ENCODE peak calls at places on chromosome 21, in four cellular contexts. M is H1, N is HCT116, I is SK-N-SH. X is an unnamed sample.

GRCh38 chr21:38258803-38259485 is 2.2 kb downstream of the KCNJ15 start:
- DNase-seq in N (no peak), M (no peak), I (no peak), X (no peak)

GRCh38 chr21:38806942-38807284 is 1.2 kb downstream of the ETS2 start:
- DNase-seq in I (peak; percentile 49), M (no peak), N (no peak), X (no peak)

GRCh38 chr21:38219049-38219628 is 37.7 kb upstream of the KCNJ15 start:
- DNase-seq in I (peak; percentile 58), N (peak; percentile 21), M (peak; percentile 87), X (peak; percentile 88)

GRCh38 chr21:38531610-38532009 is 33.3 kb upstream of the ERG start:
- DNase-seq in M (no peak), I (peak; percentile 41), N (no peak), X (no peak)

GRCh38 chr21:38596264-38597042 is 98.2 kb upstream of the ERG start:
- DNase-seq in I (no peak), M (no peak), N (no peak), X (no peak)

GRCh38 chr21:15730484-15731242 is 881 bp downstream of the USP25 start:
- DNase-seq in I (no peak), N (no peak), M (no peak), X (peak; percentile 29)

GRCh38 chr21:27475363-27475955 is 508.6 kb upstream of the ADAMTS5 start:
- DNase-seq in N (no peak), I (no peak), M (no peak), X (no peak)

GRCh38 chr21:39952265-39952664 is 85.0 kb downstream of the PCP4 start:
- DNase-seq in N (no peak), I (no peak), M (no peak), X (no peak)

GRCh38 chr21:14482165-14482564 is 64.0 kb downstream of the SAMSN1 start:
- DNase-seq in N (no peak), I (no peak), M (no peak), X (no peak)

GRCh38 chr21:33308586-33309490 is 15.9 kb upstream of the IFNAR1 start:
- DNase-seq in N (no peak), M (peak; percentile 33), I (peak; percentile 47), X (no peak)

GRCh38 chr21:40788635-40789034 is 58.3 kb downstream of the DSCAM start:
- DNase-seq in M (no peak), N (no peak), I (no peak), X (no peak)

GRCh38 chr21:28627261-28627660 is 365.4 kb downstream of the LTN1 start:
- DNase-seq in N (no peak), I (no peak), M (no peak), X (no peak)

GRCh38 chr21:38995071-38995669 is 188.1 kb downstream of the PSMG1 start:
- DNase-seq in N (no peak), I (no peak), M (no peak), X (no peak)

GRCh38 chr21:28705616-28706015 is 287.1 kb downstream of the LTN1 start:
- DNase-seq in M (no peak), I (no peak), N (no peak), X (no peak)

DNA sequence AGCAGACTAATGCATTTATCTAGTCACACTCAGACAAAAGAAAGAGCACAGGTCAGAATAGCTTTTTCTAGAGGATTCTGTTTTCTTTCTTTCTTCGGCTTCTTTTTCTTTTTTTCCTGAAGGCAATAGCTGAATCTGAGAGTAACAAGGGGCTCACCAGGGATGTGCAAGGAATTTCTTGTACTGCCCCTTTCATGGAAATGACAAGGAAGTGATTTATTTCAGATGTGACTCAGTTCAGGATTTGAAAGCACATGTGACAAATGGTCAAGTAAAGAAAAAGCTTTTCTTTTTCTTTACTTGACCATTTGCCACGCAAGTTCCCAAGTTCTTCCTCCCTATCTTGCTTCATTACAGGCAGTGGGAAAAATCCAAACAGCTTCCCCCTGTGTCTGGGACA is 202.0 kb downstream of the GABPA start:
- DNase-seq in I (no peak), M (no peak), N (no peak), X (no peak)
- TF ChIP-seq YY1 in I (no peak), M (no peak), N (no peak), X (no peak)

GRCh38 chr21:45236481-45236880 is 51.2 kb downstream of the POFUT2 start:
- DNase-seq in I (no peak), M (no peak), N (no peak), X (no peak)
- TF ChIP-seq YY1 in I (no peak), M (no peak), N (no peak), X (no peak)

GRCh38 chr21:44425895-44426662 is 29.2 kb upstream of the LRRC3 start:
- DNase-seq in I (no peak), M (no peak), N (no peak), X (no peak)
- TF ChIP-seq YY1 in I (no peak), M (no peak), N (no peak), X (no peak)

GRCh38 chr21:41808094-41808493 is 41.2 kb upstream of the RIPK4 start:
- DNase-seq in I (no peak), M (no peak), N (no peak), X (no peak)
- TF ChIP-seq YY1 in I (no peak), M (no peak), N (no peak), X (no peak)

DNA sequence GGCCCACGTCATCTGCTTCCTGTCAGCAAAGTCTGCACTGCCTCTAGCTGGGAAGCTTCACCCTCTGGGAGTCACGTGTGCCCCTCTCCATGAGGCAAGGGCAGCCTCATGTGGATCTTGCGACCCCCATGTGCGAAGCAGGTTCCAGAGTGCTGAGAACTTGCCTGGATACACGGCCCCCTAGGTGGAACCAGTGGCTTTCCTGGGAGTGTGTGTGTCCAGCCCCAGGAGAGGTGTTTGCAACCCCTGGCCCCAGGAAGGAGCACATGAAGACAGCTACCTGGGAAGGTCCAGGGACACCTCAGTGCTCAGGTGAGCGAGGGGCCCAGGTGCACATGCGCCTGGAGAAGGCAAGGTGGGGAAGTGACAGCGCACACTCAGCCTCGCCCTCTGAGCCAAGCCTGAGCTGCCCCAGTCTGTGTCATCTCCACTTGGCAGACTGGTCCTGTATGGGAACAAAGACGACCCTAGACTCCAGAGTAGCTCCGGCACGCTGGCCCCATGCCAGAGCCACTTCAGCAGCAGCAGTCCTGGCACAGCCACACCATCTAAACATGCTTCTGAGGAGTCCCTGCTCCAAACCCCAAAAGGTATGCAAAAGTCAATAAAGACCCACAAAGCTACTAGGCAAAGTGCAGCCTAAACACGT is 8.9 kb downstream of the LSS start:
- DNase-seq in N (no peak), I (no peak), M (no peak), X (no peak)
- TF ChIP-seq YY1 in N (no peak), I (no peak), M (no peak), X (no peak)

GRCh38 chr21:16912075-16912474 is 600.8 kb upstream of the CXADR start:
- DNase-seq in M (no peak), I (no peak), N (no peak), X (no peak)
- TF ChIP-seq YY1 in M (no peak), I (no peak), N (no peak), X (no peak)

GRCh38 chr21:31201144-31201543 is 142.9 kb downstream of the TIAM1 start:
- DNase-seq in M (no peak), N (no peak), I (no peak), X (no peak)

GRCh38 chr21:31204801-31205200 is 139.3 kb downstream of the TIAM1 start:
- DNase-seq in I (peak; percentile 38), N (no peak), M (no peak), X (no peak)

GRCh38 chr21:31198575-31198974 is 145.5 kb downstream of the TIAM1 start:
- DNase-seq in I (peak; percentile 55), M (no peak), N (peak; percentile 48), X (peak; percentile 63)

GRCh38 chr21:31203371-31204054 is 140.5 kb downstream of the TIAM1 start:
- DNase-seq in N (peak; percentile 18), M (no peak), I (no peak), X (no peak)

GRCh38 chr21:31201548-31201947 is 142.5 kb downstream of the TIAM1 start:
- DNase-seq in I (no peak), M (no peak), N (no peak), X (no peak)
- TF ChIP-seq YY1 in I (no peak), M (no peak), N (no peak), X (no peak)

GRCh38 chr21:45970674-45971486 is 10.7 kb upstream of the COL6A1 start:
- DNase-seq in M (peak; percentile 92), I (peak; percentile 90), N (no peak), X (peak; percentile 83)
- TF ChIP-seq YY1 in M (peak; percentile 75), I (no peak), N (no peak), X (no peak)

DNA sequence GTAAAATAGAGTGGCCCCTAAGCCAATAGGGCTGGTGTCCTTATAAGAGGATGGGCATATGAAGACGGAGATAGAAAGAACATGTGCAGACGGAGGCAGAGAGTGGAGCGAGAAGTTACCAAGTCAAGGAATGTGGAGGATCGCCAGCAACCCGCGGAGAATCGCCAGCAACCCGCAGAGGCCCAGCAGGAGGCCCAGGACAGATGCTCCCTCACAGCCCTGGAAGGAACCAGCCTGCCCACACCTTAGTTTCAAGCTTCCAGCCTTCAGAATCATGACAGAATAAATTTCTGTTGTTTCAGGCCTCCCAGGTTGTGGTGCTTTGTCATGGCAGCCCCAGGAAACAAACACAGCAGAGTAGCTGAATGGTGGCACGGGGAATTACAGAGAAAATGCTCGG is 9.6 kb downstream of the CLDN14 start:
- DNase-seq in M (no peak), I (no peak), N (no peak), X (no peak)
- TF ChIP-seq YY1 in M (no peak), I (no peak), N (no peak), X (no peak)

X was measured in K562.